ENCODE peak calls at places on chromosomes 5 and 9, in five cellular contexts. O, P, C, K and I are unnamed samples.

GRCh38 chr9:21852751-21853150 is 50.3 kb downstream of the MTAP start:
- DNase-seq in K (no peak), O (no peak), P (no peak), C (no peak), I (no peak)

GRCh38 chr5:149878371-149878770 is 66.2 kb downstream of the PDE6A start:
- DNase-seq in P (no peak), K (no peak), O (no peak), C (no peak), I (no peak)

GRCh38 chr5:150585781-150586461 is 54.5 kb upstream of the SYNPO start:
- DNase-seq in P (no peak), C (no peak), O (no peak), K (no peak), I (no peak)

GRCh38 chr5:172379481-172379880 is 74.8 kb downstream of the SH3PXD2B start:
- DNase-seq in O (peak), K (no peak), P (no peak), C (no peak), I (no peak)

GRCh38 chr9:108704156-108704852 is 151.5 kb downstream of the ACTL7B start:
- DNase-seq in P (no peak), O (no peak), K (no peak), C (peak), I (no peak)

GRCh38 chr5:74363603-74364205 is 276.8 kb downstream of the ENC1 start:
- DNase-seq in K (no peak), O (no peak), P (no peak), C (no peak), I (no peak)

GRCh38 chr9:86733929-86734328 is 213.4 kb downstream of the GAS1 start:
- DNase-seq in K (no peak), C (no peak), P (no peak), O (no peak), I (no peak)

GRCh38 chr5:7392401-7393024 is 3.4 kb upstream of the ADCY2 start:
- DNase-seq in K (peak), O (no peak), C (peak), P (peak), I (peak)

GRCh38 chr9:16344343-16344742 is 526.1 kb downstream of the BNC2 start:
- DNase-seq in P (no peak), K (no peak), C (peak), O (no peak), I (no peak)

GRCh38 chr5:24750356-24750755 is 105.6 kb upstream of the CDH10 start:
- DNase-seq in C (no peak), K (no peak), O (no peak), P (no peak), I (no peak)

GRCh38 chr9:117448066-117448465 is 33.2 kb upstream of the ASTN2 start:
- DNase-seq in K (peak), O (no peak), P (peak), C (peak), I (peak)

GRCh38 chr9:79263666-79264460 is 307.9 kb upstream of the TLE4 start:
- DNase-seq in C (peak), P (no peak), O (no peak), K (no peak), I (peak)

GRCh38 chr5:180069589-180070247 is 1.8 kb downstream of the RNF130 start:
- DNase-seq in O (peak), K (no peak), C (no peak), P (peak), I (peak)